ENCODE peak calls at places on chromosome 22, in seven cellular contexts. S, O, R, V, E, Q and A are unnamed samples.

GRCh38 chr22:27130949-27131745 is 473.8 kb downstream of the MIAT start:
- DNase-seq in S (no peak), O (no peak), R (no peak), V (no peak), E (no peak), Q (no peak), A (no peak)

GRCh38 chr22:43530864-43531201 is 119.0 kb downstream of the MPPED1 start:
- DNase-seq in S (no peak), O (peak; percentile 51), R (no peak), V (no peak), E (no peak), Q (no peak), A (no peak)

GRCh38 chr22:26981111-26981510 is 323.7 kb downstream of the MIAT start:
- DNase-seq in S (no peak), O (no peak), R (no peak), V (no peak), E (no peak), Q (no peak), A (no peak)

GRCh38 chr22:27129266-27129665 is 471.9 kb downstream of the MIAT start:
- DNase-seq in S (no peak), O (no peak), R (no peak), V (no peak), E (no peak), Q (no peak), A (no peak)

GRCh38 chr22:27386186-27386585 is 415.4 kb downstream of the MN1 start:
- DNase-seq in S (no peak), O (peak; percentile 30), R (no peak), V (no peak), E (peak; percentile 58), Q (no peak), A (peak; percentile 72)

GRCh38 chr22:36873614-36874308 is 13.0 kb downstream of the NCF4 start:
- DNase-seq in S (peak; percentile 37), O (no peak), R (no peak), V (peak; percentile 57), E (peak; percentile 68), Q (no peak), A (peak; percentile 85)

GRCh38 chr22:39634530-39635399 is 64.2 kb downstream of the CACNA1I start:
- DNase-seq in S (peak; percentile 72), O (no peak), R (no peak), V (peak; percentile 49), E (no peak), Q (no peak), A (no peak)

GRCh38 chr22:44526431-44527115 is 28.5 kb upstream of the RTL6 start:
- DNase-seq in S (no peak), O (no peak), R (no peak), V (no peak), E (peak; percentile 16), Q (no peak), A (peak; percentile 30)

GRCh38 chr22:35470903-35471321 is 69.7 kb upstream of the RASD2 start:
- DNase-seq in S (no peak), O (no peak), R (no peak), V (no peak), E (no peak), Q (no peak), A (no peak)